ENCODE peak calls at places on chromosome X, in six cellular contexts. F is tibial artery; H is mucosa of descending colon; I is activated CD8-positive, alpha-beta memory T cell treated with anti-CD3 and anti-CD28 coated beads for 24 hours; T is NCI-H2029; G is left ventricle myocardium inferior. Z is an unnamed sample.

GRCh38 chrX:14963447-14964236 is 90.4 kb downstream of the MOSPD2 start:
- DNase-seq in I (no peak), F (no peak), T (no peak), H (no peak), G (no peak), Z (peak; percentile 3)

GRCh38 chrX:39953027-39953426 is 144.7 kb downstream of the BCOR start:
- DNase-seq in T (peak; percentile 47), H (no peak), F (no peak), G (no peak), I (no peak), Z (no peak)

GRCh38 chrX:4277122-4277521 is 563.7 kb upstream of the PRKX start:
- DNase-seq in F (no peak), G (no peak), T (no peak), I (no peak), H (no peak), Z (no peak)

GRCh38 chrX:136711147-136711546 is 63.2 kb downstream of the CD40LG start:
- DNase-seq in I (no peak), G (peak; percentile 19), F (peak; percentile 28), H (peak; percentile 46), T (no peak), Z (peak; percentile 31)

GRCh38 chrX:10519761-10520160 is 100.6 kb downstream of the MID1 start:
- DNase-seq in F (no peak), I (no peak), T (no peak), G (no peak), H (no peak), Z (no peak)

GRCh38 chrX:103586314-103586646 is 965 bp downstream of the TCEAL4 start:
- DNase-seq in F (no peak), H (peak; percentile 30), G (no peak), I (peak; percentile 59), T (no peak), Z (no peak)

GRCh38 chrX:29617276-29617675 is 598.1 kb upstream of the MAGEB2 start:
- DNase-seq in T (no peak), F (no peak), G (no peak), H (no peak), I (no peak), Z (no peak)

GRCh38 chrX:116413273-116413672 is 23.1 kb upstream of the SLC6A14 start:
- DNase-seq in F (no peak), T (no peak), H (no peak), G (no peak), I (no peak), Z (no peak)

GRCh38 chrX:40096395-40097091 is 1.2 kb downstream of the BCOR start:
- DNase-seq in F (no peak), G (peak; percentile 51), T (no peak), H (peak; percentile 70), I (peak; percentile 86), Z (peak; percentile 64)

GRCh38 chrX:81120270-81120935 is 81.3 kb downstream of the HMGN5 start:
- DNase-seq in I (no peak), T (no peak), H (no peak), G (no peak), F (no peak), Z (peak; percentile 5)

GRCh38 chrX:133865761-133866470 is 119.5 kb downstream of the GPC3 start:
- DNase-seq in F (no peak), I (no peak), T (no peak), H (no peak), G (no peak), Z (peak; percentile 14)

GRCh38 chrX:24799078-24799477 is 105.4 kb downstream of the POLA1 start:
- DNase-seq in I (no peak), G (no peak), T (no peak), H (no peak), F (no peak), Z (no peak)

GRCh38 chrX:78643106-78643505 is 16.0 kb downstream of the RTL3 start:
- DNase-seq in F (no peak), H (no peak), G (no peak), T (no peak), I (no peak), Z (peak; percentile 82)

GRCh38 chrX:44306336-44306735 is 37.1 kb downstream of the EFHC2 start:
- DNase-seq in T (no peak), F (no peak), G (no peak), I (no peak), H (no peak), Z (no peak)

GRCh38 chrX:17023670-17024069 is 77.2 kb downstream of the REPS2 start:
- DNase-seq in G (no peak), H (no peak), I (no peak), T (no peak), F (no peak), Z (no peak)

GRCh38 chrX:119573840-119574393 is 446 bp upstream of the UBE2A start:
- DNase-seq in F (peak; percentile 36), H (no peak), I (no peak), T (no peak), G (peak; percentile 17), Z (peak; percentile 72)

GRCh38 chrX:100980608-100981497 is 11.3 kb downstream of the ARL13A start:
- DNase-seq in T (peak; percentile 66), H (no peak), G (no peak), F (peak; percentile 44), I (no peak), Z (no peak)

GRCh38 chrX:2607113-2607512 is 84.0 kb upstream of the CD99 start:
- DNase-seq in T (no peak), H (no peak), F (no peak), G (no peak), I (no peak), Z (no peak)

GRCh38 chrX:85870585-85870984 is 176.8 kb downstream of the CHM start:
- DNase-seq in H (no peak), I (no peak), G (no peak), T (no peak), F (no peak), Z (no peak)

GRCh38 chrX:153953342-153953830 is 8.9 kb upstream of the RENBP start:
- DNase-seq in G (peak; percentile 54), H (peak; percentile 81), F (peak; percentile 56), T (no peak), I (peak; percentile 96), Z (peak; percentile 94)

GRCh38 chrX:29617725-29618124 is 597.6 kb upstream of the MAGEB2 start:
- DNase-seq in H (no peak), T (no peak), G (no peak), F (no peak), I (no peak), Z (no peak)

GRCh38 chrX:2500681-2501151 is at the start of the genes DHRSX and ZBED1:
- DNase-seq in I (peak; percentile 82), T (no peak), G (peak; percentile 54), H (peak; percentile 80), F (no peak), Z (no peak)

GRCh38 chrX:129777218-129777768 is 2.5 kb upstream of the SASH3 start:
- DNase-seq in I (peak; percentile 85), F (peak; percentile 32), H (peak; percentile 78), G (peak; percentile 31), T (no peak), Z (peak; percentile 24)

GRCh38 chrX:107725761-107726555 is 49.6 kb downstream of the TSC22D3 start:
- DNase-seq in G (no peak), H (no peak), T (no peak), I (no peak), F (no peak), Z (no peak)

GRCh38 chrX:40897768-40898167 is 162.4 kb upstream of the MED14 start:
- DNase-seq in I (no peak), G (no peak), H (no peak), T (no peak), F (no peak), Z (peak; percentile 30)

GRCh38 chrX:110944323-110944761 is 148.7 kb upstream of the CHRDL1 start:
- DNase-seq in G (no peak), T (no peak), F (peak; percentile 20), I (no peak), H (no peak), Z (peak; percentile 41)

GRCh38 chrX:39950035-39950688 is 147.6 kb downstream of the BCOR start:
- DNase-seq in G (no peak), I (no peak), H (no peak), T (no peak), F (no peak), Z (no peak)